ENCODE peak calls at places on chromosomes 12 and 14, in five cellular contexts. S is Right ventricle myocardium inferior, N is left colon, E is ecto neural progenitor cell, X is NCI-H2029. I is an unnamed sample.

GRCh38 chr12:22018860-22019259 is 27.2 kb upstream of the CMAS start:
- DNase-seq in S (no peak), N (no peak), E (no peak), X (no peak), I (no peak)

GRCh38 chr14:72906316-72906715 is 12.4 kb upstream of the DPF3 start:
- DNase-seq in X (no peak), N (no peak), S (no peak), E (no peak), I (no peak)

GRCh38 chr12:107593713-107594381 is 91.8 kb upstream of the PWP1 start:
- DNase-seq in S (no peak), N (no peak), E (no peak), X (no peak), I (peak)

GRCh38 chr12:108633534-108634224 is at the start of gene SELPLG:
- DNase-seq in S (peak), N (peak), X (no peak), E (no peak), I (no peak)

GRCh38 chr12:107145397-107145796 is 52.0 kb upstream of the CRY1 start:
- DNase-seq in X (no peak), N (no peak), S (no peak), E (no peak), I (no peak)

GRCh38 chr14:92651793-92652382 is 96.5 kb downstream of the LGMN start:
- DNase-seq in S (peak), E (no peak), N (peak), X (no peak), I (no peak)

GRCh38 chr12:63400318-63400717 is 249.3 kb upstream of the AVPR1A start:
- DNase-seq in E (no peak), N (no peak), S (no peak), X (no peak), I (no peak)

GRCh38 chr14:29463727-29464370 is 463.8 kb downstream of the PRKD1 start:
- DNase-seq in X (no peak), N (no peak), E (no peak), S (no peak), I (no peak)

GRCh38 chr14:47189911-47190503 is 485.4 kb downstream of the MDGA2 start:
- DNase-seq in N (no peak), S (no peak), X (no peak), E (no peak), I (no peak)

GRCh38 chr12:124768462-124769165 is 95.0 kb downstream of the SCARB1 start:
- DNase-seq in S (no peak), E (no peak), N (no peak), X (no peak), I (no peak)

GRCh38 chr14:99241314-99242035 is 30.5 kb downstream of the BCL11B start:
- DNase-seq in E (no peak), X (no peak), S (no peak), N (no peak), I (peak)

GRCh38 chr14:88005978-88006851 is 1.3 kb downstream of the GPR65 start:
- DNase-seq in S (no peak), X (no peak), E (no peak), N (no peak), I (no peak)

GRCh38 chr14:95337052-95337595 is 17.4 kb upstream of the CLMN start:
- DNase-seq in E (no peak), N (no peak), X (no peak), S (no peak), I (no peak)

GRCh38 chr14:34665785-34666425 is 36.0 kb upstream of the SNX6 start:
- DNase-seq in X (peak), N (no peak), S (no peak), E (no peak), I (peak)

GRCh38 chr12:13973981-13974380 is 7.4 kb downstream of the GRIN2B start:
- DNase-seq in E (no peak), X (no peak), S (no peak), N (no peak), I (no peak)

GRCh38 chr14:41623737-41624136 is 17.1 kb downstream of the LRFN5 start:
- DNase-seq in N (no peak), E (no peak), X (no peak), S (no peak), I (no peak)

GRCh38 chr12:49089831-49090773 is 4.5 kb downstream of the DHH start:
- DNase-seq in E (peak), S (no peak), X (no peak), N (no peak), I (no peak)

GRCh38 chr12:50187084-50187900 is 20.1 kb upstream of the CERS5 start:
- DNase-seq in N (no peak), S (no peak), E (no peak), X (no peak), I (no peak)

GRCh38 chr14:54672181-54672580 is 105.3 kb downstream of the SAMD4A start:
- DNase-seq in X (no peak), S (no peak), N (no peak), E (no peak), I (no peak)

GRCh38 chr12:79508622-79509021 is 182.1 kb downstream of the PAWR start:
- DNase-seq in N (no peak), S (no peak), E (no peak), X (no peak), I (no peak)

GRCh38 chr14:21771671-21772070 is 98.1 kb upstream of the OR4E1 start:
- DNase-seq in S (no peak), X (no peak), N (no peak), E (no peak), I (peak)

GRCh38 chr12:779745-780734 is 27.7 kb downstream of the WNK1 start:
- DNase-seq in N (no peak), E (no peak), X (no peak), S (no peak), I (no peak)

GRCh38 chr12:111297703-111298426 is 71.0 kb downstream of the PHETA1 start:
- DNase-seq in X (no peak), N (no peak), E (peak), S (no peak), I (no peak)

I was measured in LNCaP clone FGC.